ENCODE peak calls at places on chromosomes 12 and 14, in ten cellular contexts. K is GF-D8; W is activated CD4-positive, alpha-beta T cell treated with anti-CD3 and anti-CD28 coated beads, Interleukin-2, amount 50 U/mL, for 4 hours; G is lung; C is breast epithelium; Z is pons; L is NCI-H1694 treated with DMSO at 0.1 percent for 48 hours; H is glutamatergic neuron; M is stimulated activated CD8-positive, alpha-beta memory T cell treated with anti-CD3 and anti-CD28 coated beads, Interleukin-7, amount 100 ng/mL, for 1 hour; Q is NCI-H1092. I is an unnamed sample.

GRCh38 chr12:107511292-107511691 is 174.3 kb upstream of the PWP1 start:
- DNase-seq in K (no peak), C (no peak), L (no peak), Z (peak), W (no peak), M (no peak), Q (no peak), G (no peak), H (no peak), I (no peak)

GRCh38 chr12:1013618-1014489 is 22.8 kb downstream of the ERC1 start:
- DNase-seq in K (no peak), W (no peak), Q (no peak), H (no peak), Z (no peak), C (no peak), L (no peak), G (no peak), M (no peak), I (no peak)

GRCh38 chr14:22852940-22853767 is 16.8 kb downstream of the MMP14 start:
- DNase-seq in G (peak), W (peak), K (peak), H (peak), M (peak), Q (peak), C (peak), L (peak), Z (peak), I (peak)

GRCh38 chr14:77186911-77187648 is 5.5 kb downstream of the TMEM63C start:
- DNase-seq in H (peak), W (no peak), C (no peak), K (no peak), Z (no peak), G (no peak), M (no peak), L (no peak), Q (peak), I (no peak)

GRCh38 chr14:53953828-53954550 is 2.6 kb downstream of the BMP4 start:
- DNase-seq in Q (no peak), H (peak), G (no peak), Z (no peak), C (no peak), W (no peak), L (peak), K (no peak), M (no peak), I (no peak)

GRCh38 chr14:85401396-85401795 is 128.5 kb upstream of the FLRT2 start:
- DNase-seq in W (no peak), G (no peak), Q (no peak), Z (no peak), M (no peak), L (no peak), C (no peak), K (no peak), H (no peak), I (no peak)

GRCh38 chr12:12010277-12011031 is 60.3 kb upstream of the BCL2L14 start:
- DNase-seq in Z (peak), W (peak), K (peak), M (no peak), L (no peak), G (peak), H (no peak), C (no peak), Q (no peak), I (peak)

GRCh38 chr12:119200601-119201000 is 21.9 kb downstream of the HSPB8 start:
- DNase-seq in M (no peak), H (no peak), G (no peak), C (no peak), Z (no peak), Q (no peak), L (no peak), W (no peak), K (no peak), I (no peak)

GRCh38 chr14:60773558-60773957 is 39.0 kb downstream of the MNAT1 start:
- DNase-seq in L (no peak), K (no peak), C (no peak), Z (no peak), H (no peak), G (no peak), Q (no peak), M (no peak), W (no peak), I (no peak)

GRCh38 chr14:89359477-89360222 is 57.4 kb downstream of the FOXN3 start:
- DNase-seq in H (no peak), Z (peak), Q (no peak), G (no peak), C (no peak), W (no peak), L (no peak), M (no peak), K (no peak), I (no peak)

GRCh38 chr12:113242018-113242418 is 20.8 kb downstream of the TPCN1 start:
- DNase-seq in K (peak), G (peak), W (no peak), C (peak), Z (no peak), M (no peak), Q (no peak), L (no peak), H (no peak), I (no peak)

GRCh38 chr12:116152268-116152667 is 125.2 kb downstream of the MED13L start:
- DNase-seq in L (no peak), G (no peak), Z (no peak), C (no peak), M (no peak), W (no peak), K (no peak), Q (no peak), H (no peak), I (no peak)

GRCh38 chr14:94376108-94376975 is 12.1 kb downstream of the SERPINA1 start:
- DNase-seq in L (no peak), Z (no peak), C (no peak), G (no peak), Q (no peak), W (no peak), M (no peak), K (no peak), H (no peak), I (no peak)

GRCh38 chr14:95484296-95484695 is 32.2 kb downstream of the SYNE3 start:
- DNase-seq in K (no peak), Q (no peak), G (no peak), L (no peak), H (no peak), C (no peak), Z (no peak), M (no peak), W (no peak), I (no peak)

GRCh38 chr14:73712071-73712506 is 2.1 kb downstream of the PNMA1 start:
- DNase-seq in H (no peak), L (no peak), C (no peak), K (no peak), M (no peak), W (no peak), G (no peak), Z (no peak), Q (no peak), I (no peak)

GRCh38 chr12:62259993-62260732 is at the start of gene USP15:
- DNase-seq in M (peak), Q (peak), G (peak), H (peak), Z (peak), W (peak), C (peak), K (peak), L (peak), I (peak)

GRCh38 chr14:92603309-92604257 is 90.0 kb downstream of the RIN3 start:
- DNase-seq in W (peak), G (peak), H (no peak), M (peak), L (peak), Q (peak), C (no peak), K (no peak), Z (peak), I (peak)

GRCh38 chr12:88579572-88579940 is 715 bp downstream of the KITLG start:
- DNase-seq in W (no peak), G (peak), C (peak), Q (peak), H (peak), K (no peak), Z (no peak), L (peak), M (no peak), I (peak)

GRCh38 chr14:90518941-90519256 is 122.1 kb downstream of the CALM1 start:
- DNase-seq in Z (no peak), H (no peak), M (peak), K (no peak), G (no peak), Q (no peak), W (peak), C (no peak), L (peak), I (no peak)

GRCh38 chr14:50775357-50775756 is 55.6 kb downstream of the NIN start:
- DNase-seq in L (no peak), Z (no peak), H (no peak), M (no peak), G (no peak), W (no peak), Q (no peak), K (no peak), C (no peak), I (no peak)

GRCh38 chr14:39097159-39097558 is 5.9 kb downstream of the SEC23A start:
- DNase-seq in W (no peak), G (no peak), L (no peak), Z (no peak), H (no peak), C (no peak), M (no peak), Q (no peak), K (no peak), I (no peak)

GRCh38 chr14:50018236-50019210 is 97.8 kb downstream of the VCPKMT start:
- DNase-seq in M (no peak), H (no peak), G (no peak), C (no peak), Z (no peak), W (no peak), L (no peak), Q (no peak), K (no peak), I (no peak)

GRCh38 chr14:101591582-101591981 is 30.3 kb downstream of the DIO3 start:
- DNase-seq in L (no peak), W (no peak), M (no peak), K (no peak), Z (no peak), H (peak), G (no peak), Q (no peak), C (no peak), I (no peak)

GRCh38 chr12:113232787-113233585 is 11.7 kb downstream of the TPCN1 start:
- DNase-seq in G (no peak), W (peak), Z (peak), H (peak), Q (peak), M (peak), K (no peak), C (no peak), L (peak), I (peak)

GRCh38 chr12:109961201-109961600 is 35.0 kb downstream of the GIT2 start:
- DNase-seq in M (no peak), H (no peak), Z (no peak), L (no peak), W (no peak), Q (no peak), C (no peak), G (no peak), K (no peak), I (no peak)

GRCh38 chr12:119578112-119578511 is 15.5 kb upstream of the TMEM233 start:
- DNase-seq in H (no peak), C (no peak), W (no peak), L (no peak), Z (no peak), Q (no peak), G (no peak), K (no peak), M (no peak), I (peak)

GRCh38 chr12:45349911-45350310 is 134.0 kb downstream of the ANO6 start:
- DNase-seq in Z (no peak), C (no peak), K (no peak), W (no peak), H (no peak), G (no peak), M (no peak), Q (no peak), L (no peak), I (no peak)

GRCh38 chr12:56884421-56884820 is 49.8 kb downstream of the SDR9C7 start:
- DNase-seq in M (no peak), C (no peak), H (no peak), K (no peak), W (no peak), G (no peak), Z (no peak), L (no peak), Q (no peak), I (no peak)

GRCh38 chr12:104638760-104639319 is 182.1 kb downstream of the CHST11 start:
- DNase-seq in H (no peak), L (no peak), C (no peak), M (no peak), G (no peak), W (no peak), Z (no peak), Q (no peak), K (peak), I (no peak)

GRCh38 chr12:108576660-108577234 is 14.4 kb downstream of the ISCU start:
- DNase-seq in L (no peak), C (no peak), W (no peak), Z (no peak), G (no peak), H (no peak), K (no peak), Q (no peak), M (no peak), I (no peak)

GRCh38 chr12:44285321-44285720 is 449.4 kb downstream of the TMEM117 start:
- DNase-seq in Q (no peak), K (no peak), C (no peak), Z (peak), L (peak), W (no peak), G (no peak), H (no peak), M (no peak), I (no peak)

GRCh38 chr12:51371295-51371953 is 19.8 kb downstream of the GALNT6 start:
- DNase-seq in H (no peak), K (no peak), G (peak), W (no peak), Z (no peak), L (no peak), Q (no peak), M (no peak), C (no peak), I (peak)

GRCh38 chr14:35689000-35689460 is 120.1 kb downstream of the RALGAPA1 start:
- DNase-seq in H (no peak), Z (no peak), C (no peak), M (no peak), K (peak), L (no peak), G (no peak), Q (no peak), W (no peak), I (no peak)

GRCh38 chr12:29691146-29691854 is 92.4 kb downstream of the TMTC1 start:
- DNase-seq in H (no peak), M (no peak), Q (no peak), L (no peak), K (peak), G (no peak), W (no peak), Z (no peak), C (no peak), I (no peak)

GRCh38 chr12:91577586-91578539 is 395.2 kb upstream of the DCN start:
- DNase-seq in W (no peak), Z (peak), M (no peak), H (no peak), C (no peak), L (peak), G (no peak), Q (no peak), K (no peak), I (no peak)

GRCh38 chr12:55955800-55956508 is 9.9 kb downstream of the PMEL start:
- DNase-seq in Q (no peak), Z (no peak), M (no peak), K (no peak), G (no peak), L (no peak), W (peak), C (no peak), H (no peak), I (no peak)

GRCh38 chr12:22228022-22228875 is 106.3 kb downstream of the ST8SIA1 start:
- DNase-seq in G (no peak), L (no peak), Q (no peak), M (no peak), Z (no peak), W (no peak), K (no peak), C (no peak), H (no peak), I (peak)

GRCh38 chr14:53875337-53875897 is 81.2 kb downstream of the BMP4 start:
- DNase-seq in M (no peak), G (no peak), Z (no peak), K (no peak), W (no peak), H (no peak), Q (no peak), L (no peak), C (no peak), I (no peak)

GRCh38 chr12:31736472-31736871 is 7.7 kb upstream of the AMN1 start:
- DNase-seq in L (no peak), C (no peak), G (no peak), Z (no peak), H (no peak), M (peak), K (no peak), W (peak), Q (no peak), I (no peak)